ENCODE peak calls at places on chromosomes 7 and 10, in five cellular contexts. A is right atrium auricular region, R is AG10803, V is left kidney, L is tibial nerve. U is an unnamed sample.
A peak's percentile ranks its signal among the peaks of the same experiment; 100 is the strongest.

GRCh38 chr7:20021834-20022233 is 195.3 kb downstream of the MACC1 start:
- DNase-seq in A (no peak), R (peak; percentile 55), V (no peak), L (no peak), U (no peak)

GRCh38 chr7:7159063-7159645 is 23.2 kb upstream of the C1GALT1 start:
- DNase-seq in A (no peak), R (no peak), V (no peak), L (no peak), U (no peak)

GRCh38 chr10:80203835-80204148 is 1.5 kb downstream of the ANXA11 start:
- DNase-seq in A (no peak), R (no peak), V (no peak), L (no peak), U (no peak)

GRCh38 chr7:51927738-51928137 is 611.1 kb upstream of the COBL start:
- DNase-seq in A (no peak), R (no peak), V (no peak), L (no peak), U (no peak)

GRCh38 chr7:29483219-29484104 is 80.2 kb upstream of the PRR15 start:
- DNase-seq in A (no peak), R (no peak), V (no peak), L (no peak), U (no peak)

GRCh38 chr7:115879171-115879570 is 151.4 kb downstream of the TFEC start:
- DNase-seq in A (no peak), R (no peak), V (no peak), L (no peak), U (no peak)

GRCh38 chr7:145644426-145645154 is 472.0 kb upstream of the CNTNAP2 start:
- DNase-seq in A (no peak), R (no peak), V (no peak), L (no peak), U (no peak)

GRCh38 chr7:90892213-90892612 is 296.1 kb downstream of the CDK14 start:
- DNase-seq in A (no peak), R (no peak), V (no peak), L (no peak), U (no peak)

GRCh38 chr10:15374156-15374555 is 3.1 kb upstream of the FAM171A1 start:
- DNase-seq in A (no peak), R (no peak), V (no peak), L (no peak), U (no peak)

GRCh38 chr10:35643976-35644799 is 2.1 kb upstream of the FZD8 start:
- DNase-seq in A (no peak), R (peak; percentile 16), V (peak; percentile 44), L (no peak), U (no peak)

GRCh38 chr7:150388709-150389531 is 9.8 kb downstream of the ZNF775 start:
- DNase-seq in A (peak; percentile 75), R (peak; percentile 78), V (peak; percentile 87), L (peak; percentile 23), U (peak; percentile 93)

GRCh38 chr10:5400843-5401242 is 3.8 kb downstream of the TUBAL3 start:
- DNase-seq in A (no peak), R (no peak), V (no peak), L (no peak), U (no peak)

GRCh38 chr7:47513741-47514241 is 68.1 kb downstream of the TNS3 start:
- DNase-seq in A (no peak), R (peak; percentile 92), V (peak; percentile 60), L (no peak), U (no peak)

GRCh38 chr10:125120046-125120710 is 40.2 kb downstream of the CTBP2 start:
- DNase-seq in A (no peak), R (peak; percentile 68), V (no peak), L (no peak), U (no peak)

GRCh38 chr7:117588352-117588794 is 108.5 kb downstream of the CFTR start:
- DNase-seq in A (no peak), R (no peak), V (no peak), L (no peak), U (no peak)

GRCh38 chr10:65341323-65341922 is 1584.4 kb upstream of the LRRTM3 start:
- DNase-seq in A (no peak), R (peak; percentile 18), V (peak; percentile 14), L (peak; percentile 22), U (peak; percentile 3)

GRCh38 chr10:110311357-110311949 is 6.7 kb upstream of the SMNDC1 start:
- DNase-seq in A (no peak), R (peak; percentile 56), V (peak; percentile 85), L (peak; percentile 62), U (no peak)

GRCh38 chr10:6819301-6819700 is 239.2 kb upstream of the PRKCQ start:
- DNase-seq in A (no peak), R (no peak), V (no peak), L (no peak), U (no peak)

GRCh38 chr7:25951414-25952276 is 200.4 kb upstream of the NFE2L3 start:
- DNase-seq in A (no peak), R (no peak), V (peak; percentile 52), L (no peak), U (no peak)

GRCh38 chr10:132665946-132666732 is 119.8 kb downstream of the NKX6-2 start:
- DNase-seq in A (no peak), R (peak; percentile 84), V (peak; percentile 68), L (no peak), U (no peak)

GRCh38 chr7:26013551-26014083 is 138.4 kb upstream of the NFE2L3 start:
- DNase-seq in A (no peak), R (no peak), V (no peak), L (no peak), U (no peak)

GRCh38 chr7:156156734-156157408 is 344.6 kb upstream of the SHH start:
- DNase-seq in A (peak; percentile 48), R (no peak), V (peak; percentile 77), L (no peak), U (no peak)

GRCh38 chr7:121504478-121504877 is 108.4 kb upstream of the FAM3C start:
- DNase-seq in A (peak; percentile 59), R (peak; percentile 88), V (no peak), L (no peak), U (peak; percentile 10)

GRCh38 chr7:31791881-31792280 is 104.9 kb downstream of the PPP1R17 start:
- DNase-seq in A (no peak), R (peak; percentile 38), V (no peak), L (no peak), U (no peak)

GRCh38 chr10:96613565-96613964 is 26.8 kb upstream of the TM9SF3 start:
- DNase-seq in A (no peak), R (peak; percentile 47), V (no peak), L (no peak), U (no peak)

GRCh38 chr7:24653316-24654085 is 80.2 kb downstream of the PALS2 start:
- DNase-seq in A (no peak), R (peak; percentile 10), V (no peak), L (no peak), U (no peak)

GRCh38 chr7:55343860-55344606 is 21.1 kb upstream of the LANCL2 start:
- DNase-seq in A (no peak), R (no peak), V (no peak), L (no peak), U (no peak)

GRCh38 chr7:102450242-102450641 is 14.4 kb downstream of the ALKBH4 start:
- DNase-seq in A (no peak), R (no peak), V (no peak), L (no peak), U (no peak)

GRCh38 chr7:131026297-131027003 is 292.4 kb upstream of the KLF14 start:
- DNase-seq in A (no peak), R (peak; percentile 83), V (no peak), L (no peak), U (no peak)

GRCh38 chr7:68020102-68020501 is 1023.5 kb downstream of the TYW1 start:
- DNase-seq in A (no peak), R (no peak), V (no peak), L (no peak), U (no peak)

GRCh38 chr10:16441106-16441850 is 4.5 kb downstream of the PTER start:
- DNase-seq in A (no peak), R (peak; percentile 26), V (peak; percentile 3), L (no peak), U (no peak)

GRCh38 chr10:1736180-1736971 is 949 bp downstream of the ADARB2 start:
- DNase-seq in A (no peak), R (no peak), V (peak; percentile 38), L (no peak), U (no peak)

GRCh38 chr7:16668049-16668858 is 22.3 kb downstream of the BZW2 start:
- DNase-seq in A (peak; percentile 90), R (peak; percentile 99), V (peak; percentile 46), L (peak; percentile 65), U (peak; percentile 85)

GRCh38 chr10:108787932-108788331 is 1135.4 kb downstream of the XPNPEP1 start:
- DNase-seq in A (no peak), R (peak; percentile 50), V (no peak), L (no peak), U (no peak)

GRCh38 chr10:15141136-15142067 is 27.1 kb downstream of the NMT2 start:
- DNase-seq in A (no peak), R (peak; percentile 6), V (peak; percentile 67), L (no peak), U (no peak)

GRCh38 chr10:47165711-47166404 is 134.1 kb upstream of the GDF10 start:
- DNase-seq in A (peak; percentile 87), R (peak; percentile 74), V (peak; percentile 77), L (peak; percentile 56), U (peak; percentile 29)

GRCh38 chr10:90136731-90137316 is 435.4 kb downstream of the KIF20B start:
- DNase-seq in A (no peak), R (no peak), V (no peak), L (no peak), U (no peak)

GRCh38 chr7:6291531-6291930 is 19.1 kb upstream of the CYTH3 start:
- DNase-seq in A (no peak), R (no peak), V (no peak), L (no peak), U (no peak)

GRCh38 chr7:78141533-78142281 is 343.1 kb downstream of the PHTF2 start:
- DNase-seq in A (no peak), R (peak; percentile 84), V (no peak), L (no peak), U (no peak)

U was measured in gastrocnemius medialis.